ENCODE peak calls at places on chromosomes 1 and 21, in ten cellular contexts. I is GM13977; S is activated T-cell treated with anti-CD3 and anti-CD28 coated beads for 24 hours; B is CD8-positive, alpha-beta T cell; G is GM19239; Q is tibial nerve; J is LHCN-M2; M is HTR-8/SVneo; K is NAMALWA; Z is glomerular endothelial cell. P is an unnamed sample.

GRCh38 chr1:226798427-226799411 is 59.6 kb upstream of the ITPKB start:
- DNase-seq in I (peak; percentile 57), S (peak; percentile 42), B (peak; percentile 67), G (peak; percentile 22), Q (no peak), J (no peak), M (no peak), K (no peak), Z (no peak), P (no peak)

GRCh38 chr1:14142397-14143095 is 442.6 kb downstream of the PRDM2 start:
- DNase-seq in I (no peak), S (no peak), B (no peak), G (no peak), Q (no peak), J (no peak), M (no peak), K (no peak), Z (no peak), P (no peak)

GRCh38 chr1:205318231-205318991 is 3.1 kb downstream of the NUAK2 start:
- DNase-seq in I (no peak), S (no peak), B (no peak), G (no peak), Q (no peak), J (no peak), M (no peak), K (no peak), Z (no peak), P (no peak)

GRCh38 chr1:184910596-184910995 is 63.7 kb downstream of the NIBAN1 start:
- DNase-seq in I (no peak), S (no peak), B (no peak), G (no peak), Q (peak; percentile 69), J (peak; percentile 14), M (no peak), K (no peak), Z (no peak), P (no peak)

GRCh38 chr1:211676106-211676583 is 724 bp upstream of the NEK2 start:
- DNase-seq in I (no peak), S (no peak), B (no peak), G (no peak), Q (no peak), J (no peak), M (no peak), K (no peak), Z (no peak), P (no peak)

GRCh38 chr1:193372553-193372952 is 186.1 kb upstream of the B3GALT2 start:
- DNase-seq in I (no peak), S (no peak), B (no peak), G (no peak), Q (no peak), J (no peak), M (no peak), K (no peak), Z (no peak), P (no peak)

GRCh38 chr1:191760016-191760415 is 398.2 kb upstream of the RGS18 start:
- DNase-seq in I (no peak), S (no peak), B (no peak), G (no peak), Q (no peak), J (no peak), M (no peak), K (no peak), Z (no peak), P (no peak)

GRCh38 chr1:9705337-9706098 is 54.0 kb downstream of the PIK3CD start:
- DNase-seq in I (no peak), S (no peak), B (no peak), G (no peak), Q (no peak), J (peak; percentile 71), M (no peak), K (no peak), Z (no peak), P (no peak)

GRCh38 chr1:175073054-175073453 is 5.4 kb downstream of the TNN start:
- DNase-seq in I (no peak), S (no peak), B (no peak), G (no peak), Q (peak; percentile 19), J (no peak), M (no peak), K (no peak), Z (no peak), P (no peak)

GRCh38 chr1:210944255-210944654 is 189.7 kb downstream of the KCNH1 start:
- DNase-seq in I (no peak), S (no peak), B (no peak), G (no peak), Q (no peak), J (no peak), M (no peak), K (no peak), Z (no peak), P (no peak)

GRCh38 chr21:46637952-46638746 is 2.7 kb downstream of the PRMT2 start:
- DNase-seq in I (no peak), S (no peak), B (no peak), G (no peak), Q (no peak), J (peak; percentile 21), M (no peak), K (no peak), Z (no peak), P (no peak)

GRCh38 chr1:181754103-181754502 is 270.8 kb downstream of the CACNA1E start:
- DNase-seq in I (no peak), S (no peak), B (no peak), G (no peak), Q (no peak), J (no peak), M (no peak), K (no peak), Z (no peak), P (no peak)

GRCh38 chr1:11550664-11551283 is 71.8 kb downstream of the DISP3 start:
- DNase-seq in I (no peak), S (no peak), B (no peak), G (no peak), Q (no peak), J (peak; percentile 70), M (peak; percentile 48), K (peak; percentile 66), Z (peak; percentile 47), P (peak; percentile 83)

GRCh38 chr21:39006653-39007417 is 176.4 kb downstream of the PSMG1 start:
- DNase-seq in I (no peak), S (no peak), B (no peak), G (no peak), Q (peak; percentile 29), J (no peak), M (no peak), K (peak; percentile 26), Z (no peak), P (no peak)

GRCh38 chr21:42120056-42120903 is 49.2 kb downstream of the UMODL1 start:
- DNase-seq in I (no peak), S (no peak), B (no peak), G (no peak), Q (no peak), J (no peak), M (no peak), K (peak; percentile 84), Z (no peak), P (no peak)

GRCh38 chr1:54255026-54255425 is 55.1 kb downstream of the MRPL37 start:
- DNase-seq in I (no peak), S (no peak), B (no peak), G (no peak), Q (no peak), J (peak; percentile 74), M (no peak), K (no peak), Z (no peak), P (peak; percentile 56)

GRCh38 chr1:173473599-173474011 is 3.5 kb upstream of the PRDX6 start:
- DNase-seq in I (no peak), S (no peak), B (no peak), G (no peak), Q (no peak), J (peak; percentile 76), M (peak; percentile 32), K (no peak), Z (peak; percentile 55), P (peak; percentile 40)

GRCh38 chr1:3774503-3775247 is 2.1 kb downstream of the SMIM1 start:
- DNase-seq in I (no peak), S (no peak), B (no peak), G (no peak), Q (no peak), J (no peak), M (no peak), K (no peak), Z (no peak), P (peak; percentile 82)

GRCh38 chr1:63592536-63593302 is 492 bp upstream of the PGM1 start:
- DNase-seq in I (no peak), S (no peak), B (no peak), G (peak; percentile 29), Q (no peak), J (no peak), M (no peak), K (no peak), Z (no peak), P (no peak)

GRCh38 chr1:154418062-154418897 is 13.1 kb downstream of the IL6R start:
- DNase-seq in I (no peak), S (no peak), B (no peak), G (no peak), Q (peak; percentile 24), J (no peak), M (no peak), K (no peak), Z (no peak), P (no peak)

GRCh38 chr1:226580625-226581270 is 32.2 kb downstream of the STUM start:
- DNase-seq in I (no peak), S (no peak), B (no peak), G (no peak), Q (no peak), J (no peak), M (no peak), K (no peak), Z (no peak), P (no peak)

GRCh38 chr1:186568221-186568620 is 107.3 kb upstream of the PDC start:
- DNase-seq in I (no peak), S (no peak), B (no peak), G (no peak), Q (no peak), J (no peak), M (no peak), K (no peak), Z (no peak), P (no peak)

GRCh38 chr1:80457409-80457808 is 1343.3 kb upstream of the ADGRL2 start:
- DNase-seq in I (no peak), S (no peak), B (no peak), G (no peak), Q (no peak), J (peak; percentile 24), M (no peak), K (no peak), Z (no peak), P (no peak)

GRCh38 chr1:51192213-51192843 is 43.7 kb upstream of the RNF11 start:
- DNase-seq in I (peak; percentile 50), S (peak; percentile 35), B (peak; percentile 35), G (peak; percentile 28), Q (peak; percentile 26), J (peak; percentile 80), M (peak; percentile 44), K (peak; percentile 76), Z (peak; percentile 68), P (peak; percentile 67)

GRCh38 chr21:9738527-9738926 is 782.9 kb upstream of the TPTE start:
- DNase-seq in I (no peak), S (no peak), B (no peak), G (no peak), Q (no peak), J (no peak), M (no peak), K (no peak), Z (no peak), P (no peak)

GRCh38 chr1:94783342-94784264 is 36.6 kb upstream of the SLC44A3 start:
- DNase-seq in I (no peak), S (no peak), B (no peak), G (no peak), Q (peak; percentile 45), J (peak; percentile 84), M (peak; percentile 27), K (no peak), Z (no peak), P (peak; percentile 75)